ENCODE peak calls at places on chromosome 4, in ten cellular contexts. I is tibial nerve, J is MM.1S, T is cardiac muscle cell, M is right lobe of liver, H is upper lobe of right lung, V is PC-3, F is sigmoid colon, C is spleen, K is suprapubic skin. S is an unnamed sample. For H3K27me3, the result is how much of the 10 kb centered on the place peaks cover.

GRCh38 chr4:110201502-110201901 is 3.1 kb upstream of the ELOVL6 start:
- DNase-seq in I (no peak), K (no peak), V (no peak), F (no peak), T (peak), J (no peak), H (no peak), C (no peak), M (no peak), S (no peak)

GRCh38 chr4:3517731-3518510 is 14.3 kb downstream of the LRPAP1 start:
- DNase-seq in J (no peak), H (no peak), C (peak), F (peak), I (no peak), V (no peak), M (peak), T (no peak), K (no peak), S (no peak)

GRCh38 chr4:86498560-86499166 is 95.5 kb upstream of the PTPN13 start:
- DNase-seq in K (no peak), F (no peak), V (peak), M (no peak), T (peak), C (no peak), H (no peak), I (peak), J (peak), S (no peak)

GRCh38 chr4:66946761-66947160 is 598.5 kb downstream of the CENPC start:
- DNase-seq in H (no peak), K (no peak), M (no peak), V (no peak), T (no peak), I (no peak), J (peak), F (no peak), C (no peak), S (no peak)

GRCh38 chr4:180617203-180617602 is 1626.0 kb upstream of the TENM3 start:
- DNase-seq in K (no peak), M (no peak), V (peak), T (no peak), J (no peak), I (no peak), C (no peak), H (no peak), F (no peak), S (no peak)

GRCh38 chr4:39637572-39638357 is 900 bp downstream of the SMIM14 start:
- DNase-seq in H (peak), J (peak), M (peak), V (peak), I (peak), C (peak), T (peak), K (peak), F (peak), S (peak)

GRCh38 chr4:5999830-6000365 is 18.3 kb downstream of the C4orf50 start:
- DNase-seq in F (peak), C (no peak), V (no peak), T (no peak), J (no peak), H (peak), K (peak), I (no peak), M (no peak), S (no peak)

GRCh38 chr4:22473268-22473667 is 42.6 kb downstream of the ADGRA3 start:
- DNase-seq in I (no peak), H (no peak), C (no peak), T (no peak), V (no peak), F (no peak), K (no peak), J (no peak), M (no peak), S (peak)

GRCh38 chr4:85177679-85178078 is 211.2 kb upstream of the WDFY3 start:
- DNase-seq in V (no peak), C (no peak), I (no peak), K (no peak), T (no peak), J (no peak), M (no peak), H (no peak), F (no peak), S (no peak)

GRCh38 chr4:122921971-122922876 is at the start of gene NUDT6:
- DNase-seq in T (peak), F (peak), J (peak), I (peak), C (peak), V (peak), H (peak), K (peak), M (peak), S (peak)

GRCh38 chr4:52788806-52789205 is 37.6 kb upstream of the ERVMER34-1 start:
- DNase-seq in M (no peak), I (no peak), F (no peak), J (no peak), H (no peak), T (no peak), C (no peak), K (no peak), V (no peak), S (no peak)

DNA sequence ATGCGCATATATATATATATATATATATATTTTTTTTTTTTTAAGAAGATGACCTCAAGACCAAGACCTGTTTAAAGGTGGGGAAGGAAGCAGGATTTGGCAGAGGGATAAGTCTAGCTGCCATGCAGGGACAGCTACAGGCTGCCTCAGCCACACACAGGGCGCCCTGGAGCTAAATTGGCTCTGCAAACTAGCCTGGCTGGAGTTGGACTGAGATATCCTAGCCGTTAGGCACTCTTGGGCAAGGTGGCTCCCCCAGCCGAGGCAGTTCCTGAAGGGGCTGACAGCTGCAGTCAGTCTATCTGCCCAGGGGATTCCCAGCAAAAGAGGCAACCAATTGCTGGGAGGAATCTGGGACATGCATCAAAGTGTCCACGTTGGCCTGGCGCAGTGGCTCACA is 21.9 kb downstream of the TRIML1 start:
- DNase-seq in J (no peak), C (no peak), F (no peak), I (no peak), K (no peak), V (no peak), M (no peak), T (no peak), H (no peak), S (no peak)
- H3K27me3 ChIP-seq in J (under half), C (under half), F (under half), I (under half), K (under half), V (under half), M (under half), T (under half), H (under half), S (under half)

GRCh38 chr4:139522457-139522856 is 33.6 kb downstream of the SETD7 start:
- DNase-seq in C (no peak), J (no peak), F (no peak), H (no peak), M (no peak), V (no peak), I (no peak), K (no peak), T (no peak), S (no peak)
- TF ChIP-seq CTCF in C (no peak), J (no peak), F (no peak), H (no peak), M (no peak), V (no peak), I (no peak), K (no peak), T (no peak), S (no peak)

GRCh38 chr4:7304436-7304835 is 112.1 kb downstream of the SORCS2 start:
- DNase-seq in V (no peak), T (no peak), J (no peak), M (no peak), F (no peak), I (no peak), K (no peak), C (no peak), H (no peak), S (no peak)
- H3K27me3 ChIP-seq in V (under half), T (under half), J (half or more), M (under half), F (under half), I (under half), K (under half), C (under half), H (under half), S (under half)

GRCh38 chr4:71368906-71369305 is 30.1 kb downstream of the SLC4A4 start:
- DNase-seq in I (no peak), M (no peak), C (peak), T (no peak), K (no peak), J (no peak), H (no peak), V (no peak), F (no peak), S (no peak)
- TF ChIP-seq CTCF in I (no peak), M (no peak), C (no peak), T (no peak), K (no peak), J (no peak), H (no peak), V (no peak), F (no peak), S (no peak)

S was measured in foreskin keratinocyte.